ENCODE peak calls at places on chromosomes 5 and 9, in six cellular contexts. One of them, this sample, is unnamed.

GRCh38 chr9:36399980-36400331 is at the start of gene RNF38:
- DNase-seq in IMR-90: no peak
- DNase-seq in adrenal gland: no peak
- DNase-seq in AG09309: no peak
- DNase-seq in heart left ventricle: no peak
- DNase-seq in GM06990: no peak
- DNase-seq in this sample: no peak

GRCh38 chr5:67283275-67283987 is 86.8 kb upstream of the CD180 start:
- DNase-seq in IMR-90: no peak
- DNase-seq in adrenal gland: no peak
- DNase-seq in AG09309: no peak
- DNase-seq in heart left ventricle: no peak
- DNase-seq in GM06990: no peak
- DNase-seq in this sample: no peak

GRCh38 chr9:88177343-88177742 is 39.1 kb upstream of the SPATA31C2 start:
- DNase-seq in IMR-90: no peak
- DNase-seq in adrenal gland: no peak
- DNase-seq in AG09309: no peak
- DNase-seq in heart left ventricle: no peak
- DNase-seq in GM06990: no peak
- DNase-seq in this sample: no peak

GRCh38 chr9:114304416-114305188 is 18.3 kb upstream of the ORM1 start:
- DNase-seq in IMR-90: no peak
- DNase-seq in adrenal gland: peak
- DNase-seq in AG09309: no peak
- DNase-seq in heart left ventricle: no peak
- DNase-seq in GM06990: no peak
- DNase-seq in this sample: no peak

GRCh38 chr5:55540525-55540924 is 5.8 kb upstream of the PLPP1 start:
- DNase-seq in IMR-90: no peak
- DNase-seq in adrenal gland: no peak
- DNase-seq in AG09309: no peak
- DNase-seq in heart left ventricle: no peak
- DNase-seq in GM06990: no peak
- DNase-seq in this sample: no peak

GRCh38 chr5:111668713-111669112 is 88.3 kb downstream of the NREP start:
- DNase-seq in IMR-90: peak
- DNase-seq in adrenal gland: no peak
- DNase-seq in AG09309: no peak
- DNase-seq in heart left ventricle: no peak
- DNase-seq in GM06990: no peak
- DNase-seq in this sample: no peak

GRCh38 chr5:112862085-112862484 is 998 bp downstream of the SRP19 start:
- DNase-seq in IMR-90: no peak
- DNase-seq in adrenal gland: no peak
- DNase-seq in AG09309: no peak
- DNase-seq in heart left ventricle: no peak
- DNase-seq in GM06990: no peak
- DNase-seq in this sample: no peak

GRCh38 chr9:21810388-21810787 is 8.0 kb downstream of the MTAP start:
- DNase-seq in IMR-90: peak
- DNase-seq in adrenal gland: no peak
- DNase-seq in AG09309: no peak
- DNase-seq in heart left ventricle: no peak
- DNase-seq in GM06990: no peak
- DNase-seq in this sample: no peak

GRCh38 chr9:129380961-129381401 is 202.9 kb upstream of the IER5L start:
- DNase-seq in IMR-90: no peak
- DNase-seq in adrenal gland: no peak
- DNase-seq in AG09309: no peak
- DNase-seq in heart left ventricle: no peak
- DNase-seq in GM06990: no peak
- DNase-seq in this sample: no peak

GRCh38 chr5:109161914-109162683 is 247.7 kb downstream of the PJA2 start:
- DNase-seq in IMR-90: peak
- DNase-seq in adrenal gland: no peak
- DNase-seq in AG09309: peak
- DNase-seq in heart left ventricle: no peak
- DNase-seq in GM06990: peak
- DNase-seq in this sample: no peak

GRCh38 chr5:119290161-119290569 is 65.7 kb upstream of the TNFAIP8 start:
- DNase-seq in IMR-90: peak
- DNase-seq in adrenal gland: no peak
- DNase-seq in AG09309: no peak
- DNase-seq in heart left ventricle: no peak
- DNase-seq in GM06990: no peak
- DNase-seq in this sample: no peak

GRCh38 chr5:61313960-61314681 is 17.9 kb upstream of the ZSWIM6 start:
- DNase-seq in IMR-90: peak
- DNase-seq in adrenal gland: no peak
- DNase-seq in AG09309: no peak
- DNase-seq in heart left ventricle: no peak
- DNase-seq in GM06990: no peak
- DNase-seq in this sample: no peak

GRCh38 chr5:66436721-66437120 is 159.5 kb upstream of the MAST4 start:
- DNase-seq in IMR-90: no peak
- DNase-seq in adrenal gland: no peak
- DNase-seq in AG09309: no peak
- DNase-seq in heart left ventricle: no peak
- DNase-seq in GM06990: no peak
- DNase-seq in this sample: no peak

GRCh38 chr9:107971241-107971640 is 481.7 kb upstream of the KLF4 start:
- DNase-seq in IMR-90: no peak
- DNase-seq in adrenal gland: no peak
- DNase-seq in AG09309: no peak
- DNase-seq in heart left ventricle: no peak
- DNase-seq in GM06990: no peak
- DNase-seq in this sample: no peak

GRCh38 chr5:6704361-6704851 is 8.8 kb upstream of the TENT4A start:
- DNase-seq in IMR-90: peak
- DNase-seq in adrenal gland: peak
- DNase-seq in AG09309: peak
- DNase-seq in heart left ventricle: peak
- DNase-seq in GM06990: no peak
- DNase-seq in this sample: peak

GRCh38 chr5:76472338-76473336 is 69.6 kb downstream of the IQGAP2 start:
- DNase-seq in IMR-90: no peak
- DNase-seq in adrenal gland: no peak
- DNase-seq in AG09309: no peak
- DNase-seq in heart left ventricle: no peak
- DNase-seq in GM06990: no peak
- DNase-seq in this sample: no peak

GRCh38 chr5:179936976-179937681 is 29.4 kb upstream of the TBC1D9B start:
- DNase-seq in IMR-90: no peak
- DNase-seq in adrenal gland: no peak
- DNase-seq in AG09309: no peak
- DNase-seq in heart left ventricle: no peak
- DNase-seq in GM06990: no peak
- DNase-seq in this sample: no peak

GRCh38 chr9:123957168-123957721 is 27.3 kb upstream of the DENND1A start:
- DNase-seq in IMR-90: no peak
- DNase-seq in adrenal gland: no peak
- DNase-seq in AG09309: no peak
- DNase-seq in heart left ventricle: no peak
- DNase-seq in GM06990: no peak
- DNase-seq in this sample: no peak

GRCh38 chr9:123959787-123960186 is 29.9 kb upstream of the DENND1A start:
- DNase-seq in IMR-90: no peak
- DNase-seq in adrenal gland: no peak
- DNase-seq in AG09309: no peak
- DNase-seq in heart left ventricle: no peak
- DNase-seq in GM06990: no peak
- DNase-seq in this sample: no peak

GRCh38 chr9:123957731-123958130 is 27.8 kb upstream of the DENND1A start:
- DNase-seq in IMR-90: no peak
- DNase-seq in adrenal gland: no peak
- DNase-seq in AG09309: no peak
- DNase-seq in heart left ventricle: no peak
- DNase-seq in GM06990: no peak
- DNase-seq in this sample: no peak

GRCh38 chr9:123960965-123961364 is 31.0 kb upstream of the DENND1A start:
- DNase-seq in IMR-90: no peak
- DNase-seq in adrenal gland: no peak
- DNase-seq in AG09309: no peak
- DNase-seq in heart left ventricle: no peak
- DNase-seq in GM06990: no peak
- DNase-seq in this sample: no peak

GRCh38 chr9:123960366-123960765 is 30.4 kb upstream of the DENND1A start:
- DNase-seq in IMR-90: no peak
- DNase-seq in adrenal gland: no peak
- DNase-seq in AG09309: no peak
- DNase-seq in heart left ventricle: no peak
- DNase-seq in GM06990: no peak
- DNase-seq in this sample: no peak
- TF ChIP-seq CTCF in IMR-90: no peak
- TF ChIP-seq CTCF in adrenal gland: no peak
- TF ChIP-seq CTCF in AG09309: no peak
- TF ChIP-seq CTCF in heart left ventricle: no peak
- TF ChIP-seq CTCF in GM06990: peak
- TF ChIP-seq CTCF in this sample: no peak

GRCh38 chr9:127825319-127826051 is 22.8 kb downstream of the FPGS start:
- DNase-seq in IMR-90: no peak
- DNase-seq in adrenal gland: peak
- DNase-seq in AG09309: no peak
- DNase-seq in heart left ventricle: peak
- DNase-seq in GM06990: no peak
- DNase-seq in this sample: peak

GRCh38 chr9:127826253-127826913 is 23.7 kb downstream of the FPGS start:
- DNase-seq in IMR-90: no peak
- DNase-seq in adrenal gland: no peak
- DNase-seq in AG09309: no peak
- DNase-seq in heart left ventricle: no peak
- DNase-seq in GM06990: no peak
- DNase-seq in this sample: no peak

GRCh38 chr9:127818574-127818973 is 15.9 kb downstream of the FPGS start:
- DNase-seq in IMR-90: no peak
- DNase-seq in adrenal gland: no peak
- DNase-seq in AG09309: no peak
- DNase-seq in heart left ventricle: no peak
- DNase-seq in GM06990: no peak
- DNase-seq in this sample: no peak

GRCh38 chr9:127817881-127818434 is 15.3 kb downstream of the FPGS start:
- DNase-seq in IMR-90: no peak
- DNase-seq in adrenal gland: no peak
- DNase-seq in AG09309: no peak
- DNase-seq in heart left ventricle: no peak
- DNase-seq in GM06990: no peak
- DNase-seq in this sample: no peak

DNA sequence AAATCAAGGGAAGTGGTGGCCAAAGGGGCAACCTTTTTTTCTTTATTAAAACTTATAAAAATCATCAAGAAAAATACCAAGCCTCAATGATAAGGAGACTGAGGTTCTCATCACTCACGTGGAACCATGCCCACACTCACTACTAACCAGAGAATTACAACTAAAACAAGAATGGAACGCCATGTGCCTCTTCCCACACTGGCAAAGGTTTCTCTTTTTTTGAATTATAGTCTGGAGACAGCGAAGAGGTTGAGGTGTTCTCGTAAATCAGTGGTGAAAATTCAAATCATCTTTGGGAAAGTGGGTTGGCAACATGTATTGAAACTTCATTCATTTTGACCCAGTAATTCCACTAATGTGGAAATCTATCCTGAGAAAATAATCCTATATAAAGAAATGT is 19.4 kb downstream of the FPGS start:
- DNase-seq in IMR-90: no peak
- DNase-seq in adrenal gland: no peak
- DNase-seq in AG09309: no peak
- DNase-seq in heart left ventricle: no peak
- DNase-seq in GM06990: no peak
- DNase-seq in this sample: no peak
- TF ChIP-seq CTCF in IMR-90: no peak
- TF ChIP-seq CTCF in adrenal gland: no peak
- TF ChIP-seq CTCF in AG09309: no peak
- TF ChIP-seq CTCF in heart left ventricle: no peak
- TF ChIP-seq CTCF in GM06990: no peak
- TF ChIP-seq CTCF in this sample: no peak

GRCh38 chr5:72557576-72558336 is 50.5 kb upstream of the ZNF366 start:
- DNase-seq in IMR-90: no peak
- DNase-seq in adrenal gland: peak
- DNase-seq in AG09309: no peak
- DNase-seq in heart left ventricle: no peak
- DNase-seq in GM06990: no peak
- DNase-seq in this sample: no peak

GRCh38 chr5:72554897-72555296 is 47.7 kb upstream of the ZNF366 start:
- DNase-seq in IMR-90: no peak
- DNase-seq in adrenal gland: no peak
- DNase-seq in AG09309: no peak
- DNase-seq in heart left ventricle: no peak
- DNase-seq in GM06990: no peak
- DNase-seq in this sample: no peak

GRCh38 chr5:72557147-72557501 is 49.9 kb upstream of the ZNF366 start:
- DNase-seq in IMR-90: no peak
- DNase-seq in adrenal gland: no peak
- DNase-seq in AG09309: no peak
- DNase-seq in heart left ventricle: no peak
- DNase-seq in GM06990: no peak
- DNase-seq in this sample: no peak

GRCh38 chr5:72555871-72556270 is 48.7 kb upstream of the ZNF366 start:
- DNase-seq in IMR-90: no peak
- DNase-seq in adrenal gland: no peak
- DNase-seq in AG09309: no peak
- DNase-seq in heart left ventricle: no peak
- DNase-seq in GM06990: no peak
- DNase-seq in this sample: no peak

GRCh38 chr5:72556351-72557146 is 49.3 kb upstream of the ZNF366 start:
- DNase-seq in IMR-90: peak
- DNase-seq in adrenal gland: peak
- DNase-seq in AG09309: no peak
- DNase-seq in heart left ventricle: peak
- DNase-seq in GM06990: peak
- DNase-seq in this sample: peak
- TF ChIP-seq CTCF in IMR-90: peak
- TF ChIP-seq CTCF in adrenal gland: no peak
- TF ChIP-seq CTCF in AG09309: peak
- TF ChIP-seq CTCF in heart left ventricle: no peak
- TF ChIP-seq CTCF in GM06990: peak
- TF ChIP-seq CTCF in this sample: no peak

GRCh38 chr5:39500656-39501295 is 76.0 kb upstream of the DAB2 start:
- DNase-seq in IMR-90: peak
- DNase-seq in adrenal gland: no peak
- DNase-seq in AG09309: no peak
- DNase-seq in heart left ventricle: no peak
- DNase-seq in GM06990: no peak
- DNase-seq in this sample: no peak

GRCh38 chr5:39501403-39501802 is 76.6 kb upstream of the DAB2 start:
- DNase-seq in IMR-90: peak
- DNase-seq in adrenal gland: peak
- DNase-seq in AG09309: no peak
- DNase-seq in heart left ventricle: peak
- DNase-seq in GM06990: no peak
- DNase-seq in this sample: peak

GRCh38 chr5:39505751-39506150 is 81.0 kb upstream of the DAB2 start:
- DNase-seq in IMR-90: no peak
- DNase-seq in adrenal gland: no peak
- DNase-seq in AG09309: no peak
- DNase-seq in heart left ventricle: peak
- DNase-seq in GM06990: no peak
- DNase-seq in this sample: peak

GRCh38 chr5:39502704-39503103 is 77.9 kb upstream of the DAB2 start:
- DNase-seq in IMR-90: no peak
- DNase-seq in adrenal gland: no peak
- DNase-seq in AG09309: no peak
- DNase-seq in heart left ventricle: no peak
- DNase-seq in GM06990: no peak
- DNase-seq in this sample: no peak

GRCh38 chr5:39503148-39503547 is 78.4 kb upstream of the DAB2 start:
- DNase-seq in IMR-90: peak
- DNase-seq in adrenal gland: no peak
- DNase-seq in AG09309: no peak
- DNase-seq in heart left ventricle: no peak
- DNase-seq in GM06990: no peak
- DNase-seq in this sample: no peak
- TF ChIP-seq CTCF in IMR-90: no peak
- TF ChIP-seq CTCF in adrenal gland: no peak
- TF ChIP-seq CTCF in AG09309: no peak
- TF ChIP-seq CTCF in heart left ventricle: no peak
- TF ChIP-seq CTCF in GM06990: no peak
- TF ChIP-seq CTCF in this sample: no peak